ENCODE peak calls at places on chromosome 19, in four cellular contexts. L is stomach, D is breast epithelium, B is Caco-2. G is an unnamed sample. For H3K4me1, the result is how much of the 10 kb centered on the place peaks cover.

GRCh38 chr19:5899728-5900526 is 3.7 kb downstream of the NDUFA11 start:
- DNase-seq in B (no peak), L (no peak), D (no peak), G (no peak)

GRCh38 chr19:5424192-5424973 is 30.8 kb upstream of the ZNRF4 start:
- DNase-seq in D (no peak), L (no peak), B (no peak), G (no peak)

GRCh38 chr19:55643733-55644116 is 276 bp downstream of the ZNF581 start:
- DNase-seq in L (no peak), B (no peak), D (no peak), G (no peak)

GRCh38 chr19:4374451-4375163 is 25.7 kb downstream of the SH3GL1 start:
- DNase-seq in L (peak), B (peak), D (no peak), G (peak)

GRCh38 chr19:14559916-14560775 is 11.7 kb downstream of the NDUFB7 start:
- DNase-seq in B (no peak), L (no peak), D (no peak), G (no peak)

GRCh38 chr19:58401825-58402433 is 6.5 kb downstream of the RNF225 start:
- DNase-seq in D (peak), L (no peak), B (no peak), G (no peak)

GRCh38 chr19:19606021-19606420 is 12.5 kb downstream of the PBX4 start:
- DNase-seq in L (peak), D (no peak), B (no peak), G (no peak)

GRCh38 chr19:50046649-50047503 is 21.1 kb downstream of the ZNF473 start:
- DNase-seq in D (no peak), B (peak), L (peak), G (peak)

GRCh38 chr19:45467456-45468158 is at the start of gene FOSB:
- DNase-seq in D (peak), B (peak), L (peak), G (peak)

GRCh38 chr19:29532097-29532496 is 6.3 kb downstream of the VSTM2B start:
- DNase-seq in D (no peak), B (peak), L (peak), G (no peak)

GRCh38 chr19:41860419-41861097 is 503 bp downstream of the RPS19 start:
- DNase-seq in L (no peak), B (no peak), D (no peak), G (peak)

GRCh38 chr19:6639439-6639838 is 30.5 kb downstream of the TNFSF14 start:
- DNase-seq in D (no peak), L (no peak), B (no peak), G (no peak)

GRCh38 chr19:8655340-8655709 is 24.9 kb downstream of the NFILZ start:
- DNase-seq in D (no peak), B (no peak), L (no peak), G (no peak)

GRCh38 chr19:5991244-5991838 is 13.4 kb upstream of the RANBP3 start:
- DNase-seq in L (no peak), B (no peak), D (no peak), G (no peak)

GRCh38 chr19:2070436-2070827 is 19.4 kb upstream of the MKNK2 start:
- DNase-seq in B (no peak), D (no peak), L (no peak), G (no peak)

DNA sequence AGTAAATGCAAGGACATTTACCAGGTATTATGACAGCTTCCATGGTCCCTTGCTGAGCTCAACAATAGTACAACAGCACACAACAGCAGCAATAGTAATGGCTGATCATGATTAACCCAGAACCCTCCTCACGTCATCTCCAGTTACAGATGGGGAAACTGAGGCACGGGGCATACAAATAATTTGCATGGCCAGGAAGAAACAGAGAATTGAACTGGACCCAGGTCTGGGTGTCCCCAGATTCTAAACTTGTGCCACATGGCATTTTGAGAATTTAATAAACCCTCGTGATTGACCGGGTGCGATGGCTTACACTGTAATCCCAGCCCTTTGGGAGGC is 7.2 kb downstream of the MAST3 start:
- DNase-seq in D (no peak), L (no peak), B (no peak), G (no peak)
- H3K4me3 ChIP-seq in D (peak), L (peak), B (peak), G (no peak)

GRCh38 chr19:3342246-3342645 is 24.1 kb upstream of the NFIC start:
- DNase-seq in B (no peak), L (no peak), D (no peak), G (no peak)

GRCh38 chr19:3346677-3347353 is 19.6 kb upstream of the NFIC start:
- DNase-seq in L (peak), D (peak), B (no peak), G (peak)

GRCh38 chr19:3345850-3346460 is 20.4 kb upstream of the NFIC start:
- DNase-seq in B (no peak), D (no peak), L (no peak), G (no peak)

GRCh38 chr19:3344608-3345598 is 21.5 kb upstream of the NFIC start:
- DNase-seq in B (no peak), D (no peak), L (no peak), G (no peak)

DNA sequence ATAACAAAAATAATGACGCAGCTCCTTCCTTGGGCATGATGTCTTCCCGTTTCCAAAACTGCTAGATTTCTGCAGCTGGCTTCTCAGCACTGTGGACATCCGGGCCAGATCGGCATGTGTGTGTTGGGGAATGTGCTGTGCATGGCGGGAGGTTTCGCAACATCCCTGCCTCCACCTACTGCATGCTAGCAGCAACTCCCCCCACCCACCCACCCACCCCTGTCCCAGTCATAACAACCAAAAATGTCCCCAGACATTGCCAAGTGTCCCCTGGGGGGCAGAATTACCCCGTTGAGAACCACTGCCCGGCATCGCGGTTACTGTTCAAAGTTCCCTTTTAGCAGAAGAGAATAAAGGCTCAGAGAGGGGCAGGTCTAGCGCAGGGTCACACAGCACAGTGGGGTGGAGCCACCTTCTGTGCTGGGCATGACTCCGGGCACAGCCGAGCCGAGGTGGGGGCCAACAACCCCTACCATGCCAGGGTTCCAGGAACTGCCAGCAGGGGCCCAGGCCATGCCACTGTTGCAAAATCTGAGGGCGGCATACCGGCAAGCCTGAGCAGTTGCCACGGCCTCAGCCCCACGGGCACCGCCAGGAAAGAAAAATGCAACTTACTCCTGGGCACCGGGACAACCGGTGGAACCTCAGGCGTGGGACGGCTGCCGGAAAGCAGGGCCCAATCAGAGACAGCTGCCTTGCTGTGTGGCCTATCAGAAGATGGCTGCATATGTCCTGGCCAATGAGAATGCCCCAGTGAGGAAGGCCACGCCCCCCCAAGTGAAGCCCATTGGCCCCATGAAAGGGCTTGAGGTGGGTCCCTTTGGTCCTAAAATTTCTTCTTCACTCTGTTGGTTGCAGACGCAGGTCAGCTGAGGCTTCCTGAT is 22.5 kb upstream of the NFIC start:
- DNase-seq in L (peak), B (peak), D (peak), G (peak)
- H3K4me1 ChIP-seq in L (under half), B (under half), D (under half), G (under half)

GRCh38 chr19:38712161-38712748 is 32.0 kb downstream of the CAPN12 start:
- DNase-seq in L (no peak), D (no peak), B (no peak), G (no peak)
- H3K4me3 ChIP-seq in L (no peak), D (no peak), B (no peak), G (no peak)

GRCh38 chr19:46725036-46725820 is 8.3 kb upstream of the PRKD2 start:
- DNase-seq in L (no peak), B (peak), D (no peak), G (no peak)

GRCh38 chr19:46726551-46726950 is 9.6 kb upstream of the PRKD2 start:
- DNase-seq in B (no peak), L (no peak), D (no peak), G (no peak)

GRCh38 chr19:46727036-46727501 is 10.2 kb upstream of the PRKD2 start:
- DNase-seq in B (no peak), L (no peak), D (no peak), G (no peak)

GRCh38 chr19:46724468-46724867 is 7.6 kb upstream of the PRKD2 start:
- DNase-seq in D (no peak), B (no peak), L (no peak), G (no peak)

GRCh38 chr19:46725859-46726393 is 9.0 kb upstream of the PRKD2 start:
- DNase-seq in L (no peak), B (peak), D (no peak), G (no peak)
- H3K4me1 ChIP-seq in L (under half), B (under half), D (under half), G (under half)

G was measured in lung.